ENCODE peak calls at places on chromosome 21, in four cellular contexts. L is PC-3; Z is GM23248; K is CD8-positive, alpha-beta T cell. U is an unnamed sample.
A peak's percentile ranks its signal among the peaks of the same experiment; 100 is the strongest.

GRCh38 chr21:15050588-15051377 is 14.0 kb downstream of the NRIP1 start:
- DNase-seq in L (no peak), Z (no peak), K (no peak), U (no peak)

GRCh38 chr21:28256420-28256831 is 736.3 kb downstream of the LTN1 start:
- DNase-seq in K (no peak), Z (peak; percentile 18), L (no peak), U (no peak)

GRCh38 chr21:42040411-42041180 is 30.4 kb upstream of the ZBTB21 start:
- DNase-seq in K (no peak), L (peak; percentile 99), Z (peak; percentile 99), U (peak; percentile 22)

GRCh38 chr21:18951291-18952038 is 547.9 kb upstream of the TMPRSS15 start:
- DNase-seq in K (no peak), Z (no peak), L (peak; percentile 78), U (no peak)

GRCh38 chr21:32101206-32101763 is 177.6 kb downstream of the MIS18A start:
- DNase-seq in K (no peak), Z (no peak), L (no peak), U (no peak)

GRCh38 chr21:19343711-19344110 is 940.1 kb upstream of the TMPRSS15 start:
- DNase-seq in L (no peak), Z (no peak), K (no peak), U (no peak)

GRCh38 chr21:42009018-42009830 is 936 bp downstream of the ZBTB21 start:
- DNase-seq in K (peak; percentile 77), Z (peak; percentile 85), L (peak; percentile 49), U (peak; percentile 69)

GRCh38 chr21:17931080-17931479 is 111.9 kb upstream of the C21orf91 start:
- DNase-seq in Z (no peak), K (no peak), L (peak; percentile 7), U (no peak)

GRCh38 chr21:37675202-37675801 is 241.0 kb downstream of the KCNJ6 start:
- DNase-seq in L (peak; percentile 63), K (peak; percentile 65), Z (peak; percentile 61), U (peak; percentile 48)

GRCh38 chr21:32562426-32562825 is 22.9 kb downstream of the TCP10L start:
- DNase-seq in K (no peak), L (no peak), Z (peak; percentile 85), U (peak; percentile 84)

GRCh38 chr21:30463713-30464112 is 16.5 kb downstream of the KRTAP19-1 start:
- DNase-seq in L (peak; percentile 53), K (no peak), Z (no peak), U (no peak)

GRCh38 chr21:41228006-41228370 is 60.0 kb downstream of the BACE2 start:
- DNase-seq in K (no peak), Z (no peak), L (no peak), U (no peak)

GRCh38 chr21:41833138-41834115 is 45.7 kb downstream of the PRDM15 start:
- DNase-seq in K (no peak), Z (no peak), L (no peak), U (no peak)

GRCh38 chr21:15967661-15968060 is 237.9 kb downstream of the USP25 start:
- DNase-seq in K (no peak), Z (peak; percentile 45), L (peak; percentile 40), U (no peak)

GRCh38 chr21:42525228-42525604 is 11.6 kb downstream of the SLC37A1 start:
- DNase-seq in K (no peak), L (no peak), Z (peak; percentile 16), U (no peak)

GRCh38 chr21:26806734-26807372 is 38.4 kb downstream of the ADAMTS1 start:
- DNase-seq in Z (peak; percentile 74), L (peak; percentile 82), K (no peak), U (no peak)

GRCh38 chr21:28263974-28264373 is 728.7 kb downstream of the LTN1 start:
- DNase-seq in Z (no peak), K (no peak), L (no peak), U (no peak)

GRCh38 chr21:28699186-28699585 is 293.5 kb downstream of the LTN1 start:
- DNase-seq in L (no peak), Z (no peak), K (no peak), U (no peak)

GRCh38 chr21:16070207-16070651 is 340.4 kb downstream of the USP25 start:
- DNase-seq in Z (peak; percentile 55), L (peak; percentile 23), K (no peak), U (no peak)

GRCh38 chr21:44261675-44262295 is at the start of gene DNMT3L:
- DNase-seq in L (no peak), K (no peak), Z (no peak), U (no peak)

GRCh38 chr21:41316641-41317392 is at the start of gene FAM3B:
- DNase-seq in Z (no peak), L (no peak), K (no peak), U (no peak)

GRCh38 chr21:31872072-31872451 is 758 bp upstream of the HUNK start:
- DNase-seq in K (no peak), L (no peak), Z (no peak), U (no peak)

GRCh38 chr21:32538147-32538792 is 47.1 kb downstream of the TCP10L start:
- DNase-seq in L (no peak), K (peak; percentile 69), Z (no peak), U (no peak)

GRCh38 chr21:44905725-44906084 is 15.0 kb downstream of the ITGB2 start:
- DNase-seq in Z (no peak), L (no peak), K (no peak), U (no peak)

GRCh38 chr21:31360717-31361116 is 16.7 kb upstream of the TIAM1 start:
- DNase-seq in L (peak; percentile 25), Z (no peak), K (no peak), U (no peak)

GRCh38 chr21:44283953-44284352 is 1.7 kb upstream of the AIRE start:
- DNase-seq in Z (no peak), K (no peak), L (no peak), U (no peak)

DNA sequence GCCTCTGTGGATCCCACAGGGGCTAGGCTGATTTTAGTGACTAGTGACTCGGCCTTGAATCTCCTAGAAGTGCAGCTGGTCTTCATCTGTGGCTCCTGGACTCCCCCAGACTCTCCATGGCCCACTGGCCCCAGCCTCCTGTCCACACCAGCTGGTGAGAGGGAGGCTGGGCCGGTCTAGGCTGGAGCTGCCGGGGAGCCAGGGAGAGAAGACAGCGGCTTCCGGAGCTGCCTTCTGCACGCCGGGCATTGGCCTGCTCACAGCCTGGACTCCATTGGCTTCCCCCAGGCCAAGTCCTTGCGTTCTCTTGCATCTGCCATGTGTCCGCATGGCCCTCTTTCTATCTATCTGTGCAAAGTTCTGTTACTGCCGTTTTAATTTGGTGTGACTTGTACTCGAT is 52.1 kb upstream of the COL6A1 start:
- DNase-seq in Z (no peak), K (no peak), L (no peak), U (no peak)
- H3K27me3 ChIP-seq in Z (no peaks in the 10 kb centered on the region), K (no peaks in the 10 kb centered on the region), L (no peaks in the 10 kb centered on the region), U (no peaks in the 10 kb centered on the region)

GRCh38 chr21:36321325-36322082 is 1.5 kb downstream of the MORC3 start:
- DNase-seq in L (peak; percentile 35), K (no peak), Z (peak; percentile 54), U (peak; percentile 78)

GRCh38 chr21:36320421-36321324 is 676 bp downstream of the MORC3 start:
- DNase-seq in L (peak; percentile 70), K (no peak), Z (peak; percentile 88), U (peak; percentile 84)

GRCh38 chr21:36323032-36323431 is 3.0 kb downstream of the MORC3 start:
- DNase-seq in K (no peak), L (peak; percentile 36), Z (peak; percentile 53), U (peak; percentile 11)

GRCh38 chr21:36322083-36322424 is 2.1 kb downstream of the MORC3 start:
- DNase-seq in L (no peak), Z (no peak), K (no peak), U (no peak)

DNA sequence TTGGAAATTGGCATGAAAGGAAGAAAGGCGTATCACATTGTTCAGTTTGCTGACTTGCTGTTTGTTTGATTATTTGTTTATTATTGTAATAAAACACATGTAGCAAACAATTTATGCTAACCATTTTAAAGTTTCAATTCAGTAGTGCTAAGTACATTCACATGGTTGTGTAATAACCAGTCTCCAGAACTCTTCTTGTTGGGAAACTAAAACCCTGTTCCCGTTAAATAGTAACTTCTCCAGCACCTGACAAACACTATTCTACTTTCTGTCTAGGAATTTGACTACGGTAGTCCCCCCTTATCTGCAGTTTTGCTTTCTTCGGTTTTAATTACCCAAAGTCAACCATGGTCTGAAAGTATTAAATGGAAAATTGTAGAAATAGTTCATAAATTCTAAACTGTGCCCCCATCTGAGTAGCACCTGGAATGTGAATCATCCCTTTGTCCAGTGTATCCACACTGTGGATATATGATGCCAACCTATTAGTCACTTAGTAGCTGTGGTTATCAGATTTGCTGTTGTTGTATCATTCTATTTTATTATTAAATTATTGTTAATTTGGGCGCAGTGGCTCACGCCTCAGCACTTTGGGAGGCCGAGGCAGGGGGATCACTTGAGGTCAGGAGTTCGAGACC is 5.5 kb downstream of the MORC3 start:
- DNase-seq in K (no peak), L (peak; percentile 79), Z (peak; percentile 77), U (no peak)
- H3K4me3 ChIP-seq in K (no peak overlapping the region), L (no peak overlapping the region), Z (no peak overlapping the region), U (no peak overlapping the region)

GRCh38 chr21:38807987-38808386 is 2.3 kb downstream of the ETS2 start:
- DNase-seq in K (no peak), L (no peak), Z (no peak), U (no peak)
- H3K27me3 ChIP-seq in K (no peaks in the 10 kb centered on the region), L (no peaks in the 10 kb centered on the region), Z (no peaks in the 10 kb centered on the region), U (no peaks in the 10 kb centered on the region)

DNA sequence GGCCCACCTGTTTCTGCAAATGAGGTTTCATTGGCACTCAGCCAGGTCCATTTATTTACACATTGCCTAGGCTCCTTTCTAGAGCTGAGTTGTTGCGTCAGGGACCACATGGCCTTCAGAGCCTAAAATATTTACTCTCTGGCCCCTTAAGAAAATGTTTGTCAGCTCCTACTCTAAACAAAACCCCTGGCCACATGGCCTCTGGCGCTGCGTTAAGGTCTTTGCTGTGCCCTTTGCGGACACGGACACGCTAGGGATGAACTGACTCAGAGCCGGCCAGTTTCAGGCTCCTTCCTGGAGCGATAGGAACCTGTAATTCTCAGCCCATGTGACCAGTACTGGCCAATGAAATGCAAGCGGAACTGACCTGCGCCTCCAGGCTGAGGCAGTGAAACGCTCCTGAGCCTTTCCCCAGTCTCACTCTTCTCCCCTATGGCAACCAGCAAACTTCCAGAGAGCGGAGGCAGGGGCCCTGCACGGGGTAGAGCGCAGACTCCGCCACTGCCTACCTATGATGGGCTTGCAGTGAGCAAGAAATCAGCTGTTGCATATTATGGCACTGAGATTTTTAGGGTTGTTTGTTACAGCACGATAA is 160.3 kb downstream of the ETS2 start:
- DNase-seq in Z (no peak), L (no peak), K (no peak), U (no peak)
- H3K4me3 ChIP-seq in Z (no peak overlapping the region), L (no peak overlapping the region), K (no peak overlapping the region), U (no peak overlapping the region)

GRCh38 chr21:34865922-34866271 is 183.2 kb downstream of the RUNX1 start:
- DNase-seq in Z (no peak), L (peak; percentile 62), K (no peak), U (no peak)
- H3K27me3 ChIP-seq in Z (no peaks in the 10 kb centered on the region), L (no peaks in the 10 kb centered on the region), K (no peaks in the 10 kb centered on the region), U (no peaks in the 10 kb centered on the region)

GRCh38 chr21:25562660-25563059 is 44.6 kb downstream of the MRPL39 start:
- DNase-seq in K (no peak), Z (peak; percentile 3), L (no peak), U (peak; percentile 41)
- H3K4me3 ChIP-seq in K (peak overlapping the region; percentile 80), Z (peak overlapping the region; percentile 79), L (no peak overlapping the region), U (peak overlapping the region; percentile 97)